ENCODE peak calls at places on chromosomes 13 and 19, in seven cellular contexts. B is IMR-90, V is HCT116, L is K562, I is GM12878, C is H1, K is HepG2. S is an unnamed sample.

GRCh38 chr19:28934626-28935025 is 278.3 kb downstream of the UQCRFS1 start:
- DNase-seq in C (no peak), L (no peak), V (no peak), B (peak), K (no peak), I (no peak), S (no peak)

GRCh38 chr19:35144600-35145436 is 1.8 kb downstream of the FXYD7 start:
- DNase-seq in B (no peak), L (peak), V (no peak), C (no peak), I (no peak), K (no peak), S (peak)

GRCh38 chr19:11247391-11247790 is 8.0 kb downstream of the ANGPTL8 start:
- DNase-seq in I (no peak), B (no peak), V (no peak), C (no peak), K (no peak), L (no peak), S (no peak)

GRCh38 chr19:28065026-28065425 is 1147.9 kb downstream of the UQCRFS1 start:
- DNase-seq in K (no peak), I (no peak), C (no peak), B (no peak), V (no peak), L (no peak), S (no peak)

GRCh38 chr19:10718205-10719196 is 622 bp downstream of the DNM2 start:
- DNase-seq in B (peak), K (no peak), C (no peak), L (peak), I (no peak), V (no peak), S (no peak)

GRCh38 chr13:41019578-41020347 is 647 bp upstream of the ELF1 start:
- DNase-seq in C (no peak), L (no peak), I (no peak), K (peak), V (no peak), B (no peak), S (no peak)

GRCh38 chr19:28940751-28941500 is 272.0 kb downstream of the UQCRFS1 start:
- DNase-seq in I (no peak), B (peak), K (no peak), C (no peak), V (no peak), L (no peak), S (no peak)

GRCh38 chr13:40273173-40274000 is 393.1 kb downstream of the FOXO1 start:
- DNase-seq in K (no peak), B (no peak), L (no peak), V (no peak), I (no peak), C (no peak), S (no peak)

GRCh38 chr13:25874064-25874737 is 177.6 kb downstream of the SHISA2 start:
- DNase-seq in B (no peak), I (no peak), L (no peak), K (no peak), V (no peak), C (no peak), S (no peak)

GRCh38 chr13:32737679-32738078 is 151.4 kb downstream of the PDS5B start:
- DNase-seq in I (no peak), K (no peak), C (no peak), B (no peak), V (no peak), L (no peak), S (no peak)

GRCh38 chr19:4597278-4597974 is 37.9 kb upstream of the SEMA6B start:
- DNase-seq in K (no peak), V (no peak), C (no peak), L (no peak), B (no peak), I (no peak), S (peak)

GRCh38 chr19:41265376-41266153 is 1.4 kb downstream of the HNRNPUL1 start:
- DNase-seq in C (no peak), K (peak), I (no peak), V (no peak), B (peak), L (peak), S (peak)

GRCh38 chr19:18208098-18208951 is 4.5 kb upstream of the RAB3A start:
- DNase-seq in B (peak), V (no peak), C (no peak), L (peak), K (no peak), I (no peak), S (no peak)

GRCh38 chr13:113591750-113592149 is 7.2 kb downstream of the TFDP1 start:
- DNase-seq in C (no peak), B (no peak), K (no peak), I (no peak), L (no peak), V (no peak), S (no peak)

GRCh38 chr19:45061965-45062364 is 14.3 kb downstream of the ZNF296 start:
- DNase-seq in L (no peak), C (no peak), V (no peak), B (no peak), I (no peak), K (no peak), S (no peak)

GRCh38 chr19:14561832-14562351 is 10.0 kb downstream of the NDUFB7 start:
- DNase-seq in V (no peak), B (peak), C (no peak), I (no peak), L (no peak), K (no peak), S (no peak)

GRCh38 chr19:47765522-47766358 is 12.8 kb upstream of the SELENOW start:
- DNase-seq in C (no peak), B (peak), I (no peak), K (peak), L (peak), V (no peak), S (peak)

GRCh38 chr19:33558846-33559245 is 37.3 kb upstream of the PEPD start:
- DNase-seq in C (no peak), B (no peak), V (no peak), K (no peak), I (no peak), L (no peak), S (no peak)

GRCh38 chr13:51821666-51822065 is 17.7 kb upstream of the DHRS12 start:
- DNase-seq in B (no peak), L (no peak), I (no peak), C (no peak), V (no peak), K (no peak), S (no peak)

GRCh38 chr19:56748443-56748842 is 76.9 kb upstream of the ZNF835 start:
- DNase-seq in B (no peak), I (no peak), V (no peak), L (no peak), K (peak), C (no peak), S (no peak)

GRCh38 chr13:22828081-22828480 is 352.7 kb upstream of the SGCG start:
- DNase-seq in L (no peak), B (peak), C (no peak), K (no peak), V (no peak), I (no peak), S (no peak)
- TF ChIP-seq CEBPB in L (no peak), B (no peak), C (no peak), K (no peak), V (no peak), I (no peak), S (no peak)

GRCh38 chr13:71290963-71291937 is 575.8 kb downstream of the DACH1 start:
- DNase-seq in V (no peak), C (no peak), K (peak), B (peak), I (peak), L (no peak), S (peak)
- TF ChIP-seq CEBPB in V (no peak), C (no peak), K (no peak), B (no peak), I (no peak), L (no peak), S (no peak)

GRCh38 chr19:6654347-6655310 is 15.3 kb downstream of the TNFSF14 start:
- DNase-seq in C (no peak), L (no peak), V (no peak), I (no peak), B (no peak), K (no peak), S (no peak)
- TF ChIP-seq CEBPB in C (no peak), L (no peak), V (no peak), I (no peak), B (no peak), K (no peak), S (no peak)

GRCh38 chr19:1156305-1156801 is 17.7 kb downstream of the SBNO2 start:
- DNase-seq in I (no peak), V (no peak), K (no peak), B (no peak), L (no peak), C (no peak), S (no peak)
- TF ChIP-seq CEBPB in I (no peak), V (no peak), K (no peak), B (no peak), L (no peak), C (no peak), S (no peak)

GRCh38 chr13:86633346-86633745 is 834.1 kb upstream of the SLITRK6 start:
- DNase-seq in K (no peak), C (no peak), B (no peak), I (no peak), L (no peak), V (no peak), S (no peak)
- TF ChIP-seq CEBPB in K (no peak), C (no peak), B (no peak), I (no peak), L (no peak), V (no peak), S (no peak)

DNA sequence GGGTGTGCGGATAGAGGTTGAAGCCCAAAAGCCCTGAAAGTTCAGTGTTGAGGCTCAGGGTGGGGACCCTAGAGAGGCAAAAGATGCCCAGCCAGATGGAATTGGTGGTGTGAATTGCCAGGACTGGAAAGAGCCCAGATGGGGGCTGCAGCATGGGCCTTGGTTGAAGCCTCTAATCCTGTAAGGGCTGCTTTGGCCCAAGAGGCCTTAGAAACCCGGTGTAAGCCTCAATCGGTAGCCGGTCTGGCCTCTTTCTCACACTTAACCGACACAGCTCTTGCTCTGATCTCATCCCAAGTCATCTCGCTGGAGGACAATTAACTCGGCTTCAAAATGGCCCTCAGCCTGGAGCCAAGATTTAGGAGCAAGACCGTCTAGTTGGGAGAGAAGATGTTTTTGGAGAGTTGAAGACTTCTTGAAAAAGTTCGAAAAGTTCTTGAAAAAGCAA is 2.0 kb downstream of the TPM4 start:
- DNase-seq in B (peak), C (no peak), L (no peak), K (no peak), I (no peak), V (no peak), S (peak)
- TF ChIP-seq CEBPB in B (no peak), C (no peak), L (no peak), K (no peak), I (no peak), V (no peak), S (no peak)

GRCh38 chr19:50047686-50048085 is 21.9 kb downstream of the ZNF473 start:
- DNase-seq in L (no peak), I (no peak), V (no peak), C (no peak), B (peak), K (no peak), S (no peak)

GRCh38 chr19:50044922-50045321 is 19.1 kb downstream of the ZNF473 start:
- DNase-seq in C (no peak), L (no peak), I (no peak), K (no peak), V (no peak), B (no peak), S (no peak)

GRCh38 chr19:50050406-50051223 is 24.8 kb downstream of the ZNF473 start:
- DNase-seq in L (peak), C (no peak), V (no peak), B (peak), K (no peak), I (peak), S (peak)

GRCh38 chr19:50043967-50044366 is 18.2 kb downstream of the ZNF473 start:
- DNase-seq in C (no peak), V (no peak), I (no peak), K (no peak), B (no peak), L (no peak), S (no peak)

GRCh38 chr19:50046649-50047503 is 21.1 kb downstream of the ZNF473 start:
- DNase-seq in I (no peak), L (peak), V (peak), K (peak), C (no peak), B (peak), S (no peak)
- TF ChIP-seq CEBPB in I (no peak), L (no peak), V (no peak), K (no peak), C (no peak), B (no peak), S (no peak)

GRCh38 chr13:28493740-28494536 is 990 bp downstream of the FLT1 start:
- DNase-seq in L (no peak), K (no peak), B (no peak), C (no peak), I (no peak), V (no peak), S (no peak)

GRCh38 chr13:28495586-28496564 is 947 bp upstream of the FLT1 start:
- DNase-seq in C (no peak), V (no peak), I (no peak), K (no peak), L (no peak), B (no peak), S (no peak)

GRCh38 chr13:28492527-28493367 is 2.2 kb downstream of the FLT1 start:
- DNase-seq in I (peak), C (no peak), K (no peak), V (no peak), B (no peak), L (no peak), S (no peak)

GRCh38 chr13:28494537-28494860 is 429 bp downstream of the FLT1 start:
- DNase-seq in V (no peak), I (no peak), C (no peak), B (no peak), L (no peak), K (no peak), S (no peak)

DNA sequence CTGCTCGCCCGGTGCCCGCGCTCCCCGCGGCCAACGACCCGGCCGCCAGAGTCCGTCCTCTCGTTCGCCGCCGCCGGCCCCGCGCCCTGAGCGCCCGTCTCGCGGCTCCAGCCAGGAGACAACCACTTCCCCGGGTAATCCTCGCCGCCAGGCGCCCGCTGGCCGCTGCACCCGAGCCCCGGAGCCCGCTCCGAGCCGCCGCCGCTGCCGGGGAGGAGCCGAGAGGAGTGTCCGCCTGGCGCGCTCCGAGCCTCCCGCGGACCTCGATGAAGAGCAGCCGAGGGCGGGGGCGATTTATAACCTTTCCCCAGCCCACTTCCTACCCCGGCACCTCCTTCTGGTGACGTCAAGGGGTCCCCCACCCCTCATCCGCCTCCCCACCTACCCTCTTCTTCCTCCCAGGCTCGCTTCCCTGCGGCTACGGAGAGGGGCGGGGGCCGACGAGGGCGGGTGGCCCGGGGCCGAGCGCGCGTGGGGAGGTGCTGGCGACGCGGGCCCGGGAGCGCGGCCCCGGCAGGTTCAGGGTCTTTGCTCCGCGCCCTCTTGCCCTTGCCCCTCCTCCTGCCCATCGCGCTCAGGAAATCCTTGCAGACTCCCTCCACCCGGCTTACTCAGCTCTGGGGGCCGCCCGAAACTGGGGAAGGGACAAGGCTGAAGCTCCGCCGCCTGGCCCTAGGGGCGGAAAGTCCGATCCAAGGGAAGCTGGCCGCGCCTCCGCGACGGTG is at the start of gene FLT1:
- DNase-seq in C (peak), I (no peak), K (no peak), B (peak), V (no peak), L (no peak), S (no peak)
- TF ChIP-seq CEBPB in C (no peak), I (no peak), K (no peak), B (no peak), V (no peak), L (no peak), S (no peak)

S was measured in A549.